ENCODE peak calls at places on chromosomes 13 and 19, in ten cellular contexts. P, Z, U, E, M, B, R, X, V and G are unnamed samples.

GRCh38 chr19:9720541-9720940 is 45.6 kb upstream of the ZNF562 start:
- DNase-seq in R (no peak), V (peak; percentile 16), X (no peak), E (no peak), B (no peak), M (no peak), P (no peak), Z (no peak), U (no peak), G (no peak)

GRCh38 chr13:101346942-101347728 is 69.2 kb downstream of the NALCN start:
- DNase-seq in B (no peak), M (peak; percentile 49), V (no peak), E (no peak), R (no peak), U (no peak), P (no peak), X (peak; percentile 54), Z (no peak), G (no peak)

GRCh38 chr13:46761866-46762265 is 35.1 kb downstream of the ESD start:
- DNase-seq in P (no peak), M (no peak), X (no peak), U (no peak), V (no peak), B (no peak), Z (no peak), E (no peak), R (no peak), G (no peak)

GRCh38 chr13:102597029-102598015 is 536 bp downstream of the TPP2 start:
- DNase-seq in V (peak; percentile 31), R (peak; percentile 18), Z (peak; percentile 83), M (peak; percentile 23), P (no peak), U (peak; percentile 17), E (peak; percentile 43), X (peak; percentile 24), B (peak; percentile 64), G (peak; percentile 49)

GRCh38 chr19:15875075-15875474 is 22.8 kb downstream of the CYP4F2 start:
- DNase-seq in E (no peak), P (no peak), M (no peak), B (no peak), R (no peak), U (no peak), X (no peak), V (no peak), Z (no peak), G (no peak)

GRCh38 chr13:114049026-114049425 is 75.2 kb upstream of the C13orf46 start:
- DNase-seq in P (no peak), M (no peak), U (no peak), X (no peak), Z (no peak), V (no peak), B (no peak), E (no peak), R (no peak), G (no peak)

GRCh38 chr13:85074543-85075313 is 724.5 kb downstream of the SLITRK6 start:
- DNase-seq in V (no peak), X (no peak), P (no peak), M (no peak), Z (no peak), B (no peak), R (no peak), U (no peak), E (no peak), G (no peak)

GRCh38 chr13:112587767-112588489 is at the start of gene TUBGCP3:
- DNase-seq in U (peak; percentile 71), P (peak; percentile 53), V (peak; percentile 88), M (peak; percentile 82), B (peak; percentile 97), Z (peak; percentile 95), X (peak; percentile 96), E (peak; percentile 92), R (peak; percentile 44), G (peak; percentile 81)

GRCh38 chr19:48628486-48629296 is 8.5 kb downstream of the DBP start:
- DNase-seq in V (no peak), P (no peak), Z (peak; percentile 82), B (no peak), X (no peak), U (no peak), R (no peak), M (no peak), E (peak; percentile 40), G (no peak)

GRCh38 chr13:52599853-52600603 is 42.2 kb upstream of the HNRNPA1L2 start:
- DNase-seq in E (peak; percentile 41), R (no peak), U (peak; percentile 53), Z (peak; percentile 74), M (peak; percentile 49), P (no peak), X (peak; percentile 64), V (peak; percentile 75), B (peak; percentile 85), G (peak; percentile 36)

GRCh38 chr19:45331411-45331810 is 8.7 kb upstream of the CKM start:
- DNase-seq in M (no peak), E (no peak), B (no peak), P (no peak), R (no peak), U (no peak), Z (no peak), X (no peak), V (no peak), G (no peak)

GRCh38 chr13:57666554-57666953 is 35.0 kb downstream of the PCDH17 start:
- DNase-seq in R (no peak), E (no peak), V (no peak), U (no peak), M (no peak), P (no peak), X (no peak), B (no peak), Z (no peak), G (no peak)

GRCh38 chr19:48770223-48770622 is 14.9 kb downstream of the FGF21 start:
- DNase-seq in U (no peak), E (no peak), M (peak; percentile 79), V (no peak), B (no peak), Z (no peak), P (no peak), X (peak; percentile 36), R (no peak), G (no peak)

GRCh38 chr19:45423589-45424190 is at the start of gene ERCC1:
- DNase-seq in P (peak; percentile 93), B (peak; percentile 98), V (peak; percentile 100), U (peak; percentile 94), X (peak; percentile 99), M (peak; percentile 97), E (peak; percentile 97), Z (peak; percentile 99), R (peak; percentile 81), G (peak; percentile 83)

GRCh38 chr13:107743523-107743922 is 471.8 kb downstream of the LIG4 start:
- DNase-seq in B (no peak), P (no peak), V (no peak), U (no peak), X (no peak), E (no peak), Z (no peak), R (no peak), M (no peak), G (no peak)

GRCh38 chr19:7792286-7792685 is 29.2 kb downstream of the CLEC4M start:
- DNase-seq in R (no peak), X (no peak), E (no peak), U (no peak), P (no peak), V (peak; percentile 12), Z (no peak), B (no peak), M (no peak), G (peak; percentile 40)

GRCh38 chr19:50008532-50008931 is 16.6 kb downstream of the VRK3 start:
- DNase-seq in U (peak; percentile 28), R (no peak), B (no peak), V (peak; percentile 90), E (no peak), Z (no peak), M (peak; percentile 11), X (peak; percentile 30), P (no peak), G (no peak)
- TF ChIP-seq CTCF in U (peak; percentile 47), R (no peak), B (no peak), V (peak; percentile 87), E (no peak), Z (peak; percentile 12), M (peak; percentile 25), X (peak; percentile 20), P (no peak), G (no peak)

DNA sequence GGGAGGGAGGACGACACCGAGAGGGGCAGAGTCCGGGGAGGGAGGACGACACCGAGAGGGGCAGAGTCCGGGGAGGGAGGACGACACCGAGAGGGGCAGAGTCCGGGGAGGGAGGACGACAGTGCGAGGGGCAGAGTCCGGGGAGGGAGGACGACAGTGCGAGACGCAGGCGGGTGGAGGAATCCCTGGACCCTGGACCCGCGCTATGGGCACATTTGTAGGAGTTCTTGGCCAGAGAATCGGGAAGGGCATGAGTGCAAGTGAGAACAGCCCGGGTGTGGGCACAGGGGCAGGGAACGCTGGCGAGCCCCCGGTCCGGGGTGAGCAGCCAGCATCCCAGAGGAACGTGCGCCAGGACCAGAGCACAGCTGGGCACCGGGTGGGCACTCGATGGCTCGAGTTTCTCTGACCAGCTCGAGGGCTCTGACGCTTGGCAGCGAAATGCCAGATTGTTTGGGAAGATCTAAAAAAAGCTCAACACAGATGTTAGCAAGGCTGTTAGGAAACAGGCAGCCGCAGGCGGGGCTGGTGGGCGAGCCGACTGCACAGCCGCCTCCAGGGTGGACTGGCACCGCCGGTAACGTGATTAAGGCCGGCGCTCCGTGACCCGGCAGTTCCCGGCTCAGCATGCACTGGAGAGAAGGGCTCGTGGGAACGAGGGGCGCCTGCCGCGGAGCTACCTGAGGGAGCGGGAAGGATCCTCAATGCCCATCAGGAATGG is 17.9 kb upstream of the C2CD4C start:
- DNase-seq in Z (no peak), E (no peak), X (peak; percentile 35), P (no peak), R (no peak), M (no peak), U (no peak), B (peak; percentile 89), V (peak; percentile 51), G (no peak)
- TF ChIP-seq CTCF in Z (no peak), E (no peak), X (no peak), P (no peak), R (no peak), M (no peak), U (no peak), B (no peak), V (no peak), G (no peak)

DNA sequence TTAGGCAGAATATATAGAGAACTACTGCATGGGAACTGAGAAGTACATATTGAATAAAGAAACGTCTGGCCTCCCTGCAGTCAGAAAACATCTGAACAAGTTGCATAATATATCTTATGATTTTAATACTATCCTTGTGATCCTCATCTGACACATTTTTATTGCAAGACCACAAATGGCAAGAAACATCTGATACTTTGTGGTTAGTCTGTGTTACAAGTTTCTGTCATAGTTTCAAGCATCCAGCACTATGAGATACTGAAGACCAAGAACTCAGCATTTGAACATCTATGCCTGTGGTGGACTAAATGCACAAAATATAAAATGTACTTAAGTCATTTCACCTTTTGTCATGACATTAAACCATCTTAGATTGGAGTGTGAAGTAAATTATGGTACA is 1175.8 kb upstream of the MIR17HG start:
- DNase-seq in R (no peak), V (no peak), X (no peak), P (no peak), Z (no peak), E (no peak), B (no peak), M (no peak), U (no peak), G (no peak)
- TF ChIP-seq CTCF in R (no peak), V (no peak), X (no peak), P (no peak), Z (no peak), E (no peak), B (no peak), M (no peak), U (no peak), G (no peak)

GRCh38 chr19:43739836-43740235 is 14.9 kb downstream of the SMG9 start:
- DNase-seq in Z (no peak), M (no peak), R (no peak), B (no peak), E (no peak), X (no peak), U (no peak), V (no peak), P (peak; percentile 64), G (no peak)
- TF ChIP-seq CTCF in Z (no peak), M (no peak), R (no peak), B (no peak), E (no peak), X (no peak), U (no peak), V (no peak), P (no peak), G (no peak)